ENCODE peak calls at places on chromosomes 16 and 17, in five cellular contexts. A is fibroblast of lung, X is OCI-LY7, B is GM23248, E is neural progenitor cell. Q is an unnamed sample.

GRCh38 chr17:62653002-62653830 is 25.7 kb downstream of the MRC2 start:
- DNase-seq in A (peak; percentile 55), X (no peak), B (peak; percentile 85), E (peak; percentile 95), Q (peak; percentile 93)

GRCh38 chr17:34998205-34998604 is 17.9 kb downstream of the LIG3 start:
- DNase-seq in A (peak; percentile 73), X (peak; percentile 63), B (peak; percentile 84), E (peak; percentile 77), Q (peak; percentile 69)

GRCh38 chr17:56699186-56699895 is 105.8 kb downstream of the NOG start:
- DNase-seq in A (peak; percentile 87), X (no peak), B (peak; percentile 99), E (peak; percentile 88), Q (peak; percentile 80)

GRCh38 chr16:67541391-67542263 is 13.0 kb downstream of the RIPOR1 start:
- DNase-seq in A (no peak), X (no peak), B (peak; percentile 43), E (no peak), Q (no peak)

GRCh38 chr17:32596666-32597065 is 109.9 kb downstream of the CDK5R1 start:
- DNase-seq in A (no peak), X (no peak), B (peak; percentile 5), E (no peak), Q (no peak)

GRCh38 chr17:72715906-72716572 is 376.4 kb downstream of the SLC39A11 start:
- DNase-seq in A (peak; percentile 96), X (no peak), B (peak; percentile 95), E (no peak), Q (no peak)

GRCh38 chr16:57186630-57187507 is 740 bp downstream of the RSPRY1 start:
- DNase-seq in A (peak; percentile 32), X (peak; percentile 28), B (peak; percentile 74), E (peak; percentile 50), Q (peak; percentile 39)

GRCh38 chr17:19470529-19471261 is 59.7 kb downstream of the RNF112 start:
- DNase-seq in A (peak; percentile 77), X (no peak), B (peak; percentile 81), E (peak; percentile 44), Q (peak; percentile 56)

GRCh38 chr16:31664683-31665482 is 137.2 kb downstream of the AHSP start:
- DNase-seq in A (no peak), X (no peak), B (peak; percentile 65), E (no peak), Q (no peak)

GRCh38 chr16:637081-638018 is 1.2 kb upstream of the METTL26 start:
- DNase-seq in A (peak; percentile 91), X (peak; percentile 89), B (peak; percentile 94), E (peak; percentile 73), Q (peak; percentile 90)

GRCh38 chr17:9266769-9267168 is 245.5 kb downstream of the NTN1 start:
- DNase-seq in A (no peak), X (no peak), B (no peak), E (no peak), Q (no peak)

GRCh38 chr16:10509534-10510025 is 70.8 kb downstream of the EMP2 start:
- DNase-seq in A (peak; percentile 86), X (peak; percentile 88), B (peak; percentile 85), E (peak; percentile 89), Q (peak; percentile 92)

GRCh38 chr17:8060274-8060673 is 21.4 kb downstream of the ALOX15B start:
- DNase-seq in A (peak; percentile 74), X (peak; percentile 80), B (peak; percentile 84), E (peak; percentile 90), Q (peak; percentile 91)

GRCh38 chr17:83006515-83007455 is 72.6 kb upstream of the METRNL start:
- DNase-seq in A (peak; percentile 22), X (no peak), B (peak; percentile 31), E (no peak), Q (no peak)

GRCh38 chr17:7834554-7834890 is 505 bp downstream of the KDM6B start:
- DNase-seq in A (peak; percentile 51), X (no peak), B (peak; percentile 61), E (no peak), Q (peak; percentile 48)

GRCh38 chr17:72691017-72691416 is 401.5 kb downstream of the SLC39A11 start:
- DNase-seq in A (no peak), X (no peak), B (peak; percentile 38), E (no peak), Q (no peak)

GRCh38 chr17:27538156-27538955 is 82.1 kb downstream of the KSR1 start:
- DNase-seq in A (no peak), X (no peak), B (peak; percentile 36), E (no peak), Q (no peak)

GRCh38 chr17:44375196-44376017 is 11.8 kb upstream of the FAM171A2 start:
- DNase-seq in A (no peak), X (no peak), B (no peak), E (peak; percentile 28), Q (peak; percentile 60)

GRCh38 chr16:54286330-54287017 is at the start of gene IRX3:
- DNase-seq in A (peak; percentile 43), X (no peak), B (peak; percentile 97), E (peak; percentile 96), Q (peak; percentile 94)

GRCh38 chr17:45172541-45173286 is 11.0 kb downstream of the HEXIM2 start:
- DNase-seq in A (peak; percentile 73), X (peak; percentile 81), B (peak; percentile 75), E (peak; percentile 62), Q (peak; percentile 63)

GRCh38 chr17:32998111-32998892 is 6.7 kb downstream of the SPACA3 start:
- DNase-seq in A (peak; percentile 65), X (peak; percentile 61), B (peak; percentile 87), E (peak; percentile 85), Q (peak; percentile 94)

GRCh38 chr17:50059256-50059655 is 3.3 kb downstream of the ITGA3 start:
- DNase-seq in A (no peak), X (no peak), B (no peak), E (no peak), Q (no peak)

GRCh38 chr16:57984443-57985203 is 13.7 kb upstream of the CNGB1 start:
- DNase-seq in A (peak; percentile 70), X (no peak), B (peak; percentile 59), E (peak; percentile 99), Q (peak; percentile 98)

GRCh38 chr16:25838724-25839186 is 147.0 kb downstream of the HS3ST4 start:
- DNase-seq in A (peak; percentile 66), X (peak; percentile 73), B (peak; percentile 67), E (peak; percentile 86), Q (peak; percentile 90)

GRCh38 chr16:62638964-62639861 is 603.0 kb upstream of the CDH8 start:
- DNase-seq in A (no peak), X (no peak), B (peak; percentile 9), E (no peak), Q (no peak)

GRCh38 chr16:89507834-89508590 is at the start of gene SPG7:
- DNase-seq in A (peak; percentile 87), X (peak; percentile 89), B (peak; percentile 95), E (peak; percentile 96), Q (peak; percentile 91)

GRCh38 chr16:20838250-20838649 is 31.9 kb downstream of the REXO5 start:
- DNase-seq in A (no peak), X (peak; percentile 23), B (no peak), E (no peak), Q (no peak)

GRCh38 chr16:57590654-57591085 is 37.8 kb upstream of the ADGRG1 start:
- DNase-seq in A (peak; percentile 46), X (no peak), B (peak; percentile 86), E (no peak), Q (no peak)

GRCh38 chr16:69680358-69680757 is 46.0 kb downstream of the NQO1 start:
- DNase-seq in A (no peak), X (no peak), B (no peak), E (no peak), Q (no peak)

GRCh38 chr16:11389631-11390565 is 44.6 kb downstream of the RMI2 start:
- DNase-seq in A (no peak), X (no peak), B (no peak), E (no peak), Q (no peak)

GRCh38 chr16:12067714-12068401 is 91.3 kb downstream of the SNX29 start:
- DNase-seq in A (peak; percentile 89), X (peak; percentile 82), B (peak; percentile 85), E (peak; percentile 77), Q (peak; percentile 84)

GRCh38 chr17:16040710-16041251 is 41.2 kb downstream of the TTC19 start:
- DNase-seq in A (peak; percentile 58), X (no peak), B (peak; percentile 89), E (no peak), Q (no peak)

GRCh38 chr17:46943511-46944393 is 20.8 kb downstream of the GOSR2 start:
- DNase-seq in A (peak; percentile 17), X (no peak), B (peak; percentile 61), E (peak; percentile 49), Q (peak; percentile 67)

GRCh38 chr17:27555364-27555763 is 75.6 kb upstream of the LGALS9 start:
- DNase-seq in A (no peak), X (no peak), B (no peak), E (no peak), Q (no peak)

GRCh38 chr17:62794666-62794971 is 13.5 kb downstream of the MARCHF10 start:
- DNase-seq in A (no peak), X (no peak), B (no peak), E (no peak), Q (no peak)

GRCh38 chr16:71894229-71894920 is 956 bp upstream of the IST1 start:
- DNase-seq in A (peak; percentile 71), X (peak; percentile 43), B (peak; percentile 74), E (peak; percentile 79), Q (peak; percentile 85)
- H3K79me2 ChIP-seq in A (peaks cover 40% of the 10 kb centered on the region), X (peaks cover 40% of the 10 kb centered on the region), B (peaks cover 40% of the 10 kb centered on the region), E (peaks cover 50% of the 10 kb centered on the region), Q (peaks cover 44% of the 10 kb centered on the region)

DNA sequence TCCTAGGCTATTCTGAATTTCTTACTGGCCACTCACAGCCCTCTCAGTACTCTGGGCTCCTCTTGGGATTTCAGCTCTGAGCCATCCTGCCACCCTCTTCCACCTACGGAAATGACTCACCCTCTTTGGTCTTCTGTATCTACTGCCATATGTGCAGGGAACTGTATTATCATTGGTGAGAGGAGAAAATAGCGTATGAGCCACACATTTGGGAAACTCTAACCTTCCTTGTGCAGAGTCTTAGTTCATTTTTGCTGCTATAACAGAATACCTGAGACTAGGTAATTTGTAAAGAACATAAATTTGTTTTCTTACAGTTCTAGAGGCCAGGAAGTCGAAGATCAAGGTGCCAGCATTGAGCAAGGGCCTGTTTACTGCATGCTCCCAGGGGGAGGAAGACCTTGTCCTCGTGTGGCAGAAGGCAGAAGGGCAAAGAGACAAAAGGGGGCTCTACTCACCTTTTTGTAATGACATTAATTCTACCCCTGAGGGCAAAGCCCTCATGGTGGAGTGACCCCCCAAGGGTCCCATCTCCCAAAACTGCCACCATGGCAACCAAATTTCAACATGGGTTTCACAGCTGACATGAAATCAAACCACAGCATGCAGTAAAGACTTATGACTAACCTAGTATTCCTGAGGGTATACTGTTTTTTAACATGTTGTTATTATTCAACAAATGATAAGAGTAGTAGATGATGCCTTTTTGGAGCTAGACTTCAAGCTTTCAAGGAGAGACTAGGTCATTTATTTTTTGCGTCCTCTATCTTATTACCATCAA is 191.8 kb downstream of the PRKCA start:
- DNase-seq in A (peak; percentile 77), X (no peak), B (peak; percentile 98), E (no peak), Q (no peak)
- H3K79me2 ChIP-seq in A (peaks cover 36% of the 10 kb centered on the region), X (no peaks in the 10 kb centered on the region), B (peaks cover 76% of the 10 kb centered on the region), E (no peaks in the 10 kb centered on the region), Q (no peaks in the 10 kb centered on the region)

GRCh38 chr16:22739077-22739476 is 74.9 kb upstream of the HS3ST2 start:
- DNase-seq in A (no peak), X (peak; percentile 31), B (no peak), E (no peak), Q (no peak)
- H3K79me2 ChIP-seq in A (no peaks in the 10 kb centered on the region), X (no peaks in the 10 kb centered on the region), B (no peaks in the 10 kb centered on the region), E (no peaks in the 10 kb centered on the region), Q (no peaks in the 10 kb centered on the region)

DNA sequence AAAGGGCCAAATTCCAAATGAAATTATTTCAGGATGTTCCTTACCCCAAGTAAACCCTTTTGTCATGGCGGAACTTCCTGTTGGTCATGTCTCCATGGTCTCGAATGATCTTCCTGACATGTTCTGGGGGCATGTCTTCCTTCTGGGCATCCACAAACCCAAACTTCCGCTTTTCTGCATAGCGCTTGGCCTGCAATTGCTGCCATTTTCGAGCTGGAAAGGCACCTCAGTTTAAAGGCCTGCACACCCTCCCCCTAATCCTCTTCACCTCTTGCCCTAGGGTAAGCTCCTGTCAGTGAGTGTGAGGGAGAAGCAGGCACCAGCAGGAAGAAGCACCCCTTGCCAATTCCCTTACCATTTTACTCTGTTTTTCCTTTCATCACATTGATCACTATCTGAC is 1.2 kb downstream of the PRPF8 start:
- DNase-seq in A (no peak), X (no peak), B (no peak), E (peak; percentile 8), Q (no peak)
- H3K79me2 ChIP-seq in A (peaks cover 36% of the 10 kb centered on the region), X (peaks cover 30% of the 10 kb centered on the region), B (peaks cover 58% of the 10 kb centered on the region), E (peaks cover 41% of the 10 kb centered on the region), Q (peaks cover 37% of the 10 kb centered on the region)

Q was measured in GM23338.